ENCODE peak calls at places on chromosomes 1 and 21, in seven cellular contexts. Q is RPMI8226; Y is epithelial cell of proximal tubule; E is stimulated activated CD8-positive, alpha-beta memory T cell treated with anti-CD3 and anti-CD28 coated beads, Interleukin-4, amount 100 ng/mL, for 4 hours; W is stimulated activated CD4-positive, alpha-beta T cell treated with anti-CD3 and anti-CD28 coated beads, Interleukin-4, amount 100 ng/mL, for 24 hours; M is CD4-positive, alpha-beta memory T cell; U is IMR-90. R is an unnamed sample.

GRCh38 chr1:161958425-161958824 is 65.2 kb downstream of the OLFML2B start:
- DNase-seq in Q (no peak), Y (no peak), E (no peak), W (peak), M (no peak), U (peak), R (no peak)

GRCh38 chr1:232218955-232219865 is 410.7 kb downstream of the SIPA1L2 start:
- DNase-seq in Q (no peak), Y (no peak), E (no peak), W (no peak), M (no peak), U (no peak), R (no peak)

GRCh38 chr21:25462517-25462971 is 144.7 kb downstream of the MRPL39 start:
- DNase-seq in Q (no peak), Y (no peak), E (no peak), W (no peak), M (no peak), U (no peak), R (no peak)

GRCh38 chr1:31429583-31429982 is 16.6 kb downstream of the SERINC2 start:
- DNase-seq in Q (no peak), Y (no peak), E (no peak), W (no peak), M (no peak), U (no peak), R (no peak)

GRCh38 chr21:21751286-21751685 is 753.1 kb downstream of the NCAM2 start:
- DNase-seq in Q (peak), Y (no peak), E (no peak), W (no peak), M (no peak), U (no peak), R (no peak)

GRCh38 chr1:4019606-4020331 is 119.7 kb upstream of the C1orf174 start:
- DNase-seq in Q (no peak), Y (no peak), E (no peak), W (no peak), M (no peak), U (no peak), R (no peak)

GRCh38 chr1:89148259-89148658 is 22.3 kb upstream of the GBP2 start:
- DNase-seq in Q (no peak), Y (no peak), E (no peak), W (no peak), M (no peak), U (no peak), R (no peak)

GRCh38 chr1:31377361-31377863 is 4.5 kb upstream of the FABP3 start:
- DNase-seq in Q (no peak), Y (no peak), E (no peak), W (no peak), M (no peak), U (no peak), R (no peak)

GRCh38 chr1:50422946-50423669 is at the start of gene DMRTA2:
- DNase-seq in Q (no peak), Y (no peak), E (no peak), W (no peak), M (no peak), U (no peak), R (no peak)

GRCh38 chr1:31954607-31955283 is 16.6 kb upstream of the PTP4A2 start:
- DNase-seq in Q (no peak), Y (no peak), E (no peak), W (no peak), M (no peak), U (peak), R (no peak)

GRCh38 chr1:12678820-12679219 is 34.9 kb downstream of the AADACL4 start:
- DNase-seq in Q (no peak), Y (no peak), E (no peak), W (no peak), M (no peak), U (no peak), R (no peak)

GRCh38 chr1:160768295-160768657 is 27.7 kb upstream of the LY9 start:
- DNase-seq in Q (peak), Y (no peak), E (peak), W (peak), M (peak), U (no peak), R (peak)

GRCh38 chr1:44418022-44418673 is 13.1 kb downstream of the RNF220 start:
- DNase-seq in Q (no peak), Y (no peak), E (no peak), W (no peak), M (no peak), U (no peak), R (no peak)

GRCh38 chr1:12251442-12251841 is 21.6 kb downstream of the VPS13D start:
- DNase-seq in Q (no peak), Y (no peak), E (no peak), W (no peak), M (no peak), U (peak), R (no peak)

GRCh38 chr1:36269408-36269838 is 36.7 kb upstream of the SH3D21 start:
- DNase-seq in Q (no peak), Y (no peak), E (no peak), W (no peak), M (no peak), U (peak), R (no peak)

GRCh38 chr1:206041640-206042039 is 11.3 kb upstream of the RHEX start:
- DNase-seq in Q (no peak), Y (no peak), E (no peak), W (no peak), M (no peak), U (no peak), R (no peak)

GRCh38 chr1:188652678-188653077 is 1823.9 kb downstream of the PLA2G4A start:
- DNase-seq in Q (no peak), Y (no peak), E (no peak), W (no peak), M (no peak), U (peak), R (no peak)

GRCh38 chr1:55893155-55893554 is 678.0 kb upstream of the USP24 start:
- DNase-seq in Q (peak), Y (peak), E (no peak), W (no peak), M (no peak), U (peak), R (peak)

GRCh38 chr1:25707280-25708016 is 90.9 kb downstream of the MAN1C1 start:
- DNase-seq in Q (no peak), Y (no peak), E (no peak), W (no peak), M (no peak), U (peak), R (peak)

GRCh38 chr1:158930504-158930903 is 848 bp upstream of the PYHIN1 start:
- DNase-seq in Q (no peak), Y (no peak), E (peak), W (peak), M (peak), U (no peak), R (no peak)

GRCh38 chr1:159076753-159077656 is at the start of gene AIM2:
- DNase-seq in Q (peak), Y (no peak), E (peak), W (peak), M (peak), U (no peak), R (peak)

GRCh38 chr1:21869620-21870121 is 57.6 kb downstream of the LDLRAD2 start:
- DNase-seq in Q (no peak), Y (peak), E (no peak), W (no peak), M (no peak), U (peak), R (no peak)

GRCh38 chr1:31571340-31572295 is 4.7 kb upstream of the TINAGL1 start:
- DNase-seq in Q (peak), Y (no peak), E (no peak), W (no peak), M (no peak), U (no peak), R (peak)

GRCh38 chr1:38451541-38451993 is 405.0 kb upstream of the POU3F1 start:
- DNase-seq in Q (no peak), Y (no peak), E (no peak), W (no peak), M (no peak), U (peak), R (no peak)

GRCh38 chr1:53450225-53450624 is 9.0 kb upstream of the DMRTB1 start:
- DNase-seq in Q (no peak), Y (no peak), E (no peak), W (no peak), M (no peak), U (no peak), R (no peak)

GRCh38 chr1:6123816-6124215 is 56.3 kb downstream of the CHD5 start:
- DNase-seq in Q (no peak), Y (no peak), E (no peak), W (no peak), M (no peak), U (no peak), R (no peak)

GRCh38 chr1:235455806-235456205 is 48.4 kb downstream of the B3GALNT2 start:
- DNase-seq in Q (no peak), Y (no peak), E (no peak), W (no peak), M (no peak), U (no peak), R (no peak)

R was measured in AML-193.